ENCODE peak calls at places on chromosome 3, in six cellular contexts. One of them, this sample, is unnamed.

GRCh38 chr3:172461530-172462138 is 13.4 kb upstream of the GHSR start:
- DNase-seq in tibial nerve: no peak
- DNase-seq in H9: no peak
- DNase-seq in stimulated activated CD4-positive, alpha-beta T cell treated with anti-CD3 and anti-CD28 coated beads, Interleukin-1b, Interleukin-23, amount 100 ng/mL, for 24 hours: no peak
- DNase-seq in cardiac muscle cell: peak
- DNase-seq in HCEC 1CT: peak
- DNase-seq in this sample: no peak

GRCh38 chr3:152127058-152127457 is 141.7 kb upstream of the MBNL1 start:
- DNase-seq in tibial nerve: no peak
- DNase-seq in H9: no peak
- DNase-seq in stimulated activated CD4-positive, alpha-beta T cell treated with anti-CD3 and anti-CD28 coated beads, Interleukin-1b, Interleukin-23, amount 100 ng/mL, for 24 hours: no peak
- DNase-seq in cardiac muscle cell: no peak
- DNase-seq in HCEC 1CT: no peak
- DNase-seq in this sample: no peak

GRCh38 chr3:126607214-126607908 is 47.6 kb downstream of the TXNRD3 start:
- DNase-seq in tibial nerve: no peak
- DNase-seq in H9: no peak
- DNase-seq in stimulated activated CD4-positive, alpha-beta T cell treated with anti-CD3 and anti-CD28 coated beads, Interleukin-1b, Interleukin-23, amount 100 ng/mL, for 24 hours: no peak
- DNase-seq in cardiac muscle cell: peak
- DNase-seq in HCEC 1CT: peak
- DNase-seq in this sample: no peak

GRCh38 chr3:193974591-193974990 is 161.4 kb upstream of the HES1 start:
- DNase-seq in tibial nerve: no peak
- DNase-seq in H9: no peak
- DNase-seq in stimulated activated CD4-positive, alpha-beta T cell treated with anti-CD3 and anti-CD28 coated beads, Interleukin-1b, Interleukin-23, amount 100 ng/mL, for 24 hours: no peak
- DNase-seq in cardiac muscle cell: no peak
- DNase-seq in HCEC 1CT: no peak
- DNase-seq in this sample: no peak

GRCh38 chr3:144235489-144235888 is 263.9 kb downstream of the DIPK2A start:
- DNase-seq in tibial nerve: no peak
- DNase-seq in H9: no peak
- DNase-seq in stimulated activated CD4-positive, alpha-beta T cell treated with anti-CD3 and anti-CD28 coated beads, Interleukin-1b, Interleukin-23, amount 100 ng/mL, for 24 hours: no peak
- DNase-seq in cardiac muscle cell: no peak
- DNase-seq in HCEC 1CT: no peak
- DNase-seq in this sample: no peak

GRCh38 chr3:160796813-160797164 is 40.8 kb downstream of the PPM1L start:
- DNase-seq in tibial nerve: no peak
- DNase-seq in H9: no peak
- DNase-seq in stimulated activated CD4-positive, alpha-beta T cell treated with anti-CD3 and anti-CD28 coated beads, Interleukin-1b, Interleukin-23, amount 100 ng/mL, for 24 hours: no peak
- DNase-seq in cardiac muscle cell: no peak
- DNase-seq in HCEC 1CT: no peak
- DNase-seq in this sample: no peak

GRCh38 chr3:138872632-138873031 is 37.9 kb upstream of the PIK3CB start:
- DNase-seq in tibial nerve: no peak
- DNase-seq in H9: no peak
- DNase-seq in stimulated activated CD4-positive, alpha-beta T cell treated with anti-CD3 and anti-CD28 coated beads, Interleukin-1b, Interleukin-23, amount 100 ng/mL, for 24 hours: no peak
- DNase-seq in cardiac muscle cell: no peak
- DNase-seq in HCEC 1CT: no peak
- DNase-seq in this sample: no peak

GRCh38 chr3:193702967-193703366 is 110.0 kb downstream of the OPA1 start:
- DNase-seq in tibial nerve: no peak
- DNase-seq in H9: no peak
- DNase-seq in stimulated activated CD4-positive, alpha-beta T cell treated with anti-CD3 and anti-CD28 coated beads, Interleukin-1b, Interleukin-23, amount 100 ng/mL, for 24 hours: no peak
- DNase-seq in cardiac muscle cell: peak
- DNase-seq in HCEC 1CT: no peak
- DNase-seq in this sample: no peak

GRCh38 chr3:134333522-134334181 is 40.6 kb downstream of the AMOTL2 start:
- DNase-seq in tibial nerve: no peak
- DNase-seq in H9: peak
- DNase-seq in stimulated activated CD4-positive, alpha-beta T cell treated with anti-CD3 and anti-CD28 coated beads, Interleukin-1b, Interleukin-23, amount 100 ng/mL, for 24 hours: no peak
- DNase-seq in cardiac muscle cell: peak
- DNase-seq in HCEC 1CT: peak
- DNase-seq in this sample: peak

GRCh38 chr3:193771011-193771697 is 178.1 kb downstream of the OPA1 start:
- DNase-seq in tibial nerve: no peak
- DNase-seq in H9: peak
- DNase-seq in stimulated activated CD4-positive, alpha-beta T cell treated with anti-CD3 and anti-CD28 coated beads, Interleukin-1b, Interleukin-23, amount 100 ng/mL, for 24 hours: no peak
- DNase-seq in cardiac muscle cell: no peak
- DNase-seq in HCEC 1CT: no peak
- DNase-seq in this sample: no peak

GRCh38 chr3:69890691-69891090 is 108.8 kb upstream of the SAMMSON start:
- DNase-seq in tibial nerve: no peak
- DNase-seq in H9: no peak
- DNase-seq in stimulated activated CD4-positive, alpha-beta T cell treated with anti-CD3 and anti-CD28 coated beads, Interleukin-1b, Interleukin-23, amount 100 ng/mL, for 24 hours: no peak
- DNase-seq in cardiac muscle cell: no peak
- DNase-seq in HCEC 1CT: peak
- DNase-seq in this sample: no peak

GRCh38 chr3:154954750-154955149 is 125.4 kb upstream of the MME start:
- DNase-seq in tibial nerve: no peak
- DNase-seq in H9: no peak
- DNase-seq in stimulated activated CD4-positive, alpha-beta T cell treated with anti-CD3 and anti-CD28 coated beads, Interleukin-1b, Interleukin-23, amount 100 ng/mL, for 24 hours: no peak
- DNase-seq in cardiac muscle cell: peak
- DNase-seq in HCEC 1CT: peak
- DNase-seq in this sample: no peak